ENCODE peak calls at places on chromosomes 6 and 20, in five cellular contexts. One of them, this sample, is unnamed.
A peak's percentile ranks its signal among the peaks of the same experiment; 100 is the strongest.

GRCh38 chr6:88298446-88298845 is 132.3 kb upstream of the CNR1 start:
- DNase-seq in body of pancreas: no peak
- DNase-seq in transverse colon: no peak
- DNase-seq in CD8-positive, alpha-beta T cell: no peak
- DNase-seq in GM23338: no peak
- DNase-seq in this sample: no peak

GRCh38 chr20:39897781-39898466 is 791.1 kb downstream of the MAFB start:
- DNase-seq in body of pancreas: no peak
- DNase-seq in transverse colon: no peak
- DNase-seq in CD8-positive, alpha-beta T cell: no peak
- DNase-seq in GM23338: no peak
- DNase-seq in this sample: peak; percentile 64

GRCh38 chr20:21251278-21251677 is 51.9 kb upstream of the XRN2 start:
- DNase-seq in body of pancreas: no peak
- DNase-seq in transverse colon: no peak
- DNase-seq in CD8-positive, alpha-beta T cell: no peak
- DNase-seq in GM23338: no peak
- DNase-seq in this sample: peak; percentile 58

GRCh38 chr6:131060311-131060710 is 2.7 kb downstream of the EPB41L2 start:
- DNase-seq in body of pancreas: no peak
- DNase-seq in transverse colon: no peak
- DNase-seq in CD8-positive, alpha-beta T cell: no peak
- DNase-seq in GM23338: no peak
- DNase-seq in this sample: no peak

GRCh38 chr6:149004664-149005063 is 257.8 kb downstream of the UST start:
- DNase-seq in body of pancreas: no peak
- DNase-seq in transverse colon: no peak
- DNase-seq in CD8-positive, alpha-beta T cell: no peak
- DNase-seq in GM23338: no peak
- DNase-seq in this sample: no peak

GRCh38 chr6:2890981-2891767 is 11.9 kb downstream of the SERPINB9 start:
- DNase-seq in body of pancreas: no peak
- DNase-seq in transverse colon: peak; percentile 60
- DNase-seq in CD8-positive, alpha-beta T cell: no peak
- DNase-seq in GM23338: no peak
- DNase-seq in this sample: no peak

GRCh38 chr6:44250067-44250717 is 3.3 kb downstream of the HSP90AB1 start:
- DNase-seq in body of pancreas: no peak
- DNase-seq in transverse colon: no peak
- DNase-seq in CD8-positive, alpha-beta T cell: no peak
- DNase-seq in GM23338: no peak
- DNase-seq in this sample: no peak

GRCh38 chr6:83273596-83273995 is 80.4 kb downstream of the RWDD2A start:
- DNase-seq in body of pancreas: no peak
- DNase-seq in transverse colon: no peak
- DNase-seq in CD8-positive, alpha-beta T cell: no peak
- DNase-seq in GM23338: no peak
- DNase-seq in this sample: no peak

GRCh38 chr20:8854566-8854965 is 214.3 kb upstream of the PLCB4 start:
- DNase-seq in body of pancreas: no peak
- DNase-seq in transverse colon: peak; percentile 12
- DNase-seq in CD8-positive, alpha-beta T cell: no peak
- DNase-seq in GM23338: peak; percentile 46
- DNase-seq in this sample: no peak

GRCh38 chr6:89961481-89961880 is 67.2 kb downstream of the GJA10 start:
- DNase-seq in body of pancreas: no peak
- DNase-seq in transverse colon: no peak
- DNase-seq in CD8-positive, alpha-beta T cell: no peak
- DNase-seq in GM23338: no peak
- DNase-seq in this sample: no peak

GRCh38 chr20:24949756-24950127 is 673 bp downstream of the CST7 start:
- DNase-seq in body of pancreas: peak; percentile 7
- DNase-seq in transverse colon: no peak
- DNase-seq in CD8-positive, alpha-beta T cell: no peak
- DNase-seq in GM23338: no peak
- DNase-seq in this sample: no peak

GRCh38 chr6:84569882-84570281 is 194.5 kb downstream of the TBX18 start:
- DNase-seq in body of pancreas: no peak
- DNase-seq in transverse colon: no peak
- DNase-seq in CD8-positive, alpha-beta T cell: no peak
- DNase-seq in GM23338: no peak
- DNase-seq in this sample: no peak

GRCh38 chr6:144637535-144637934 is 352.4 kb downstream of the UTRN start:
- DNase-seq in body of pancreas: no peak
- DNase-seq in transverse colon: no peak
- DNase-seq in CD8-positive, alpha-beta T cell: no peak
- DNase-seq in GM23338: no peak
- DNase-seq in this sample: no peak

GRCh38 chr6:121319112-121319553 is 15.1 kb downstream of the TBC1D32 start:
- DNase-seq in body of pancreas: no peak
- DNase-seq in transverse colon: no peak
- DNase-seq in CD8-positive, alpha-beta T cell: no peak
- DNase-seq in GM23338: peak; percentile 78
- DNase-seq in this sample: peak; percentile 33

GRCh38 chr20:48784273-48784641 is 43.5 kb downstream of the PREX1 start:
- DNase-seq in body of pancreas: no peak
- DNase-seq in transverse colon: no peak
- DNase-seq in CD8-positive, alpha-beta T cell: no peak
- DNase-seq in GM23338: no peak
- DNase-seq in this sample: no peak
- H3K27ac ChIP-seq in body of pancreas: no peak overlapping the region
- H3K27ac ChIP-seq in transverse colon: no peak overlapping the region
- H3K27ac ChIP-seq in CD8-positive, alpha-beta T cell: peak overlapping the region; percentile 4
- H3K27ac ChIP-seq in GM23338: no peak overlapping the region
- H3K27ac ChIP-seq in this sample: no peak overlapping the region

GRCh38 chr6:137655291-137655690 is 161.1 kb upstream of the OLIG3 start:
- DNase-seq in body of pancreas: no peak
- DNase-seq in transverse colon: no peak
- DNase-seq in CD8-positive, alpha-beta T cell: no peak
- DNase-seq in GM23338: no peak
- DNase-seq in this sample: no peak

GRCh38 chr6:137654365-137654981 is 160.3 kb upstream of the OLIG3 start:
- DNase-seq in body of pancreas: no peak
- DNase-seq in transverse colon: no peak
- DNase-seq in CD8-positive, alpha-beta T cell: no peak
- DNase-seq in GM23338: no peak
- DNase-seq in this sample: no peak

GRCh38 chr6:137657351-137657911 is 163.2 kb upstream of the OLIG3 start:
- DNase-seq in body of pancreas: no peak
- DNase-seq in transverse colon: no peak
- DNase-seq in CD8-positive, alpha-beta T cell: no peak
- DNase-seq in GM23338: no peak
- DNase-seq in this sample: peak; percentile 53

GRCh38 chr6:137653698-137654059 is 159.5 kb upstream of the OLIG3 start:
- DNase-seq in body of pancreas: no peak
- DNase-seq in transverse colon: no peak
- DNase-seq in CD8-positive, alpha-beta T cell: no peak
- DNase-seq in GM23338: no peak
- DNase-seq in this sample: no peak

DNA sequence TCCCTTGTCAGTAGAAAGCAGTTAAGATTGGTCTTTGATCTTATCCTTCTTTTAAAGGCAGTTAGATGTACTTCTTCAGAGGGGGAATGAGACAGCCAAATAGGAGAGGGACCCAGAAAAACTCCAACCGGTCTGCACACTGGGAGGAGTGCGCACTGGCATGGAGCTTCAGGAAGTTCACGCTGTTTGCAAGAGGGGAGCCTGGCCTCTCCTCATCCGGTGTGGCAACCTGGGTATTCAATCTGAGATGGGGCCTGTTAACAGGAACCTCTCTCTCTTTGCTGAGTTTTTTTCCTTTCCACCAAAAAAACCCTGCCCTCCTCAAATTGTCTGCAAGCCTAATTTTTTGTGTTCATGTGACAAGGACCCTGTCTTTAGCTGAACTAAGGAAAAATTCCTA is 162.5 kb upstream of the OLIG3 start:
- DNase-seq in body of pancreas: no peak
- DNase-seq in transverse colon: no peak
- DNase-seq in CD8-positive, alpha-beta T cell: no peak
- DNase-seq in GM23338: no peak
- DNase-seq in this sample: no peak
- H3K4me1 ChIP-seq in body of pancreas: peaks cover 47% of the 10 kb centered on the region
- H3K4me1 ChIP-seq in transverse colon: peaks cover 13% of the 10 kb centered on the region
- H3K4me1 ChIP-seq in CD8-positive, alpha-beta T cell: no peaks in the 10 kb centered on the region
- H3K4me1 ChIP-seq in GM23338: no peaks in the 10 kb centered on the region
- H3K4me1 ChIP-seq in this sample: no peaks in the 10 kb centered on the region

GRCh38 chr20:10242166-10242565 is 23.5 kb downstream of the SNAP25 start:
- DNase-seq in body of pancreas: no peak
- DNase-seq in transverse colon: no peak
- DNase-seq in CD8-positive, alpha-beta T cell: no peak
- DNase-seq in GM23338: no peak
- DNase-seq in this sample: no peak

GRCh38 chr20:10239954-10240353 is 21.3 kb downstream of the SNAP25 start:
- DNase-seq in body of pancreas: peak; percentile 25
- DNase-seq in transverse colon: peak; percentile 27
- DNase-seq in CD8-positive, alpha-beta T cell: no peak
- DNase-seq in GM23338: no peak
- DNase-seq in this sample: peak; percentile 76

GRCh38 chr20:10231290-10231689 is 12.7 kb downstream of the SNAP25 start:
- DNase-seq in body of pancreas: no peak
- DNase-seq in transverse colon: no peak
- DNase-seq in CD8-positive, alpha-beta T cell: no peak
- DNase-seq in GM23338: no peak
- DNase-seq in this sample: no peak

GRCh38 chr20:10240655-10241054 is 22.0 kb downstream of the SNAP25 start:
- DNase-seq in body of pancreas: no peak
- DNase-seq in transverse colon: no peak
- DNase-seq in CD8-positive, alpha-beta T cell: no peak
- DNase-seq in GM23338: peak; percentile 37
- DNase-seq in this sample: no peak

GRCh38 chr20:10236540-10237533 is 18.2 kb downstream of the SNAP25 start:
- DNase-seq in body of pancreas: no peak
- DNase-seq in transverse colon: no peak
- DNase-seq in CD8-positive, alpha-beta T cell: no peak
- DNase-seq in GM23338: no peak
- DNase-seq in this sample: no peak
- TF ChIP-seq CTCF in body of pancreas: no peak
- TF ChIP-seq CTCF in transverse colon: no peak
- TF ChIP-seq CTCF in CD8-positive, alpha-beta T cell: no peak
- TF ChIP-seq CTCF in GM23338: peak; percentile 28
- TF ChIP-seq CTCF in this sample: no peak

DNA sequence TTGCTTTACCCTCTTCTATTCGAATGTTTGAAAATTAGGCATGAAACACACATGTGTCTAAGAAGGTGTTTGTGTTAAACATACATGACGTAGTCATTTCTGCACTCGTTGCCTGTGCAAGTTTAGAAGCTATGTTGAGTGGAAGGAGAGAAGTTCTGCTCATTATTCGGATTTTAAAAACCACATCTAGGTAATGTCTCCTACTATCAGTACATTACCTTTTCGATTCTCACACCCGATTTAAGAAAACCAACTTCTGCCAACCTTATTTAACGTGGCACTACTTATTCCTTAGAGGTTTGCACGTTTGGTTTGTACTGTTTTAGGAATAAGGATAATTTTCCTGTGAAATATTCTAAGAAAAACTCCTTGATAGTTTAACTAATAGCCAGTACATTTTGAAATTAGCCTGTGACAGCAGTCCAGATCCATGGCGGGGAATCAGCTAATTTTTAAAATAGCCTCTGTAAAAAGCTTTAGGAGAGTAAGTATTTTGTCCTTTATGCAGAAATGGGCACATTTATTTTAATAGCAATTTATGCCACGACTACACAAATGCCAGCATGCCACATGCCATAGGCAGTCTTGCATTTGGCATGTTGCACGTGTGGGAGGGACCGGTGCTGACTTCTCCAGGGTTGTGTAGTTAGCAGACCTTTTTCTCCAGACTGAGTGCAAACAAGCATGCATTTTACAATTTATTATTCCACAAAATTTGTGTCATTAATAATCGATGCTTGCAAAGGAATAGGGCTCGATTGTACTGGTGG is 6.1 kb downstream of the FOXC1 start:
- DNase-seq in body of pancreas: no peak
- DNase-seq in transverse colon: no peak
- DNase-seq in CD8-positive, alpha-beta T cell: no peak
- DNase-seq in GM23338: no peak
- DNase-seq in this sample: no peak
- H3K27ac ChIP-seq in body of pancreas: no peak overlapping the region
- H3K27ac ChIP-seq in transverse colon: no peak overlapping the region
- H3K27ac ChIP-seq in CD8-positive, alpha-beta T cell: no peak overlapping the region
- H3K27ac ChIP-seq in GM23338: no peak overlapping the region
- H3K27ac ChIP-seq in this sample: no peak overlapping the region

GRCh38 chr6:15507746-15508145 is 155.1 kb downstream of the DTNBP1 start:
- DNase-seq in body of pancreas: no peak
- DNase-seq in transverse colon: no peak
- DNase-seq in CD8-positive, alpha-beta T cell: no peak
- DNase-seq in GM23338: no peak
- DNase-seq in this sample: no peak
- H3K4me1 ChIP-seq in body of pancreas: peaks cover 19% of the 10 kb centered on the region
- H3K4me1 ChIP-seq in transverse colon: peaks cover 5% of the 10 kb centered on the region
- H3K4me1 ChIP-seq in CD8-positive, alpha-beta T cell: no peaks in the 10 kb centered on the region
- H3K4me1 ChIP-seq in GM23338: peaks cover 14% of the 10 kb centered on the region
- H3K4me1 ChIP-seq in this sample: peaks cover 5% of the 10 kb centered on the region

GRCh38 chr6:105400501-105400900 is 2.4 kb downstream of the PREP start:
- DNase-seq in body of pancreas: no peak
- DNase-seq in transverse colon: no peak
- DNase-seq in CD8-positive, alpha-beta T cell: no peak
- DNase-seq in GM23338: peak; percentile 27
- DNase-seq in this sample: no peak

GRCh38 chr6:105402981-105403935 is at the start of gene PREP:
- DNase-seq in body of pancreas: peak; percentile 85
- DNase-seq in transverse colon: peak; percentile 90
- DNase-seq in CD8-positive, alpha-beta T cell: peak; percentile 80
- DNase-seq in GM23338: peak; percentile 82
- DNase-seq in this sample: peak; percentile 59

GRCh38 chr6:105398859-105399258 is 4.0 kb downstream of the PREP start:
- DNase-seq in body of pancreas: no peak
- DNase-seq in transverse colon: peak; percentile 26
- DNase-seq in CD8-positive, alpha-beta T cell: no peak
- DNase-seq in GM23338: no peak
- DNase-seq in this sample: no peak

GRCh38 chr6:105401247-105402089 is 1.4 kb downstream of the PREP start:
- DNase-seq in body of pancreas: no peak
- DNase-seq in transverse colon: no peak
- DNase-seq in CD8-positive, alpha-beta T cell: no peak
- DNase-seq in GM23338: no peak
- DNase-seq in this sample: no peak

GRCh38 chr6:105402090-105402980 is 547 bp downstream of the PREP start:
- DNase-seq in body of pancreas: no peak
- DNase-seq in transverse colon: peak; percentile 29
- DNase-seq in CD8-positive, alpha-beta T cell: peak; percentile 32
- DNase-seq in GM23338: peak; percentile 40
- DNase-seq in this sample: peak; percentile 47
- TF ChIP-seq CTCF in body of pancreas: no peak
- TF ChIP-seq CTCF in transverse colon: no peak
- TF ChIP-seq CTCF in CD8-positive, alpha-beta T cell: no peak
- TF ChIP-seq CTCF in GM23338: no peak
- TF ChIP-seq CTCF in this sample: no peak